ENCODE peak calls at places on chromosomes 4 and X, in eight cellular contexts. One of them, this sample, is unnamed.

GRCh38 chr4:54568184-54568583 is 89.6 kb upstream of the KIT start:
- DNase-seq in fibroblast of the aortic adventitia: peak; percentile 77
- DNase-seq in WTC11: no peak
- DNase-seq in activated CD8-positive, alpha-beta memory T cell treated with anti-CD3 and anti-CD28 coated beads, Interleukin-2, amount 50 U/mL, for 48 hours: no peak
- DNase-seq in germinal center: no peak
- DNase-seq in ureter: no peak
- DNase-seq in globus pallidus: no peak
- DNase-seq in NCI-H524: no peak
- DNase-seq in this sample: no peak

GRCh38 chr4:71184195-71184781 is 154.5 kb upstream of the SLC4A4 start:
- DNase-seq in fibroblast of the aortic adventitia: peak; percentile 79
- DNase-seq in WTC11: peak; percentile 29
- DNase-seq in activated CD8-positive, alpha-beta memory T cell treated with anti-CD3 and anti-CD28 coated beads, Interleukin-2, amount 50 U/mL, for 48 hours: no peak
- DNase-seq in germinal center: peak; percentile 58
- DNase-seq in ureter: peak; percentile 52
- DNase-seq in globus pallidus: no peak
- DNase-seq in NCI-H524: no peak
- DNase-seq in this sample: peak; percentile 83

GRCh38 chr4:123952530-123953274 is 556.1 kb downstream of the SPRY1 start:
- DNase-seq in fibroblast of the aortic adventitia: peak; percentile 72
- DNase-seq in WTC11: no peak
- DNase-seq in activated CD8-positive, alpha-beta memory T cell treated with anti-CD3 and anti-CD28 coated beads, Interleukin-2, amount 50 U/mL, for 48 hours: no peak
- DNase-seq in germinal center: no peak
- DNase-seq in ureter: no peak
- DNase-seq in globus pallidus: no peak
- DNase-seq in NCI-H524: no peak
- DNase-seq in this sample: no peak

GRCh38 chr4:74830928-74831327 is 36.6 kb upstream of the BTC start:
- DNase-seq in fibroblast of the aortic adventitia: no peak
- DNase-seq in WTC11: no peak
- DNase-seq in activated CD8-positive, alpha-beta memory T cell treated with anti-CD3 and anti-CD28 coated beads, Interleukin-2, amount 50 U/mL, for 48 hours: no peak
- DNase-seq in germinal center: no peak
- DNase-seq in ureter: no peak
- DNase-seq in globus pallidus: no peak
- DNase-seq in NCI-H524: no peak
- DNase-seq in this sample: no peak

GRCh38 chrX:111662314-111662713 is 18.7 kb upstream of the ALG13 start:
- DNase-seq in fibroblast of the aortic adventitia: no peak
- DNase-seq in WTC11: no peak
- DNase-seq in activated CD8-positive, alpha-beta memory T cell treated with anti-CD3 and anti-CD28 coated beads, Interleukin-2, amount 50 U/mL, for 48 hours: no peak
- DNase-seq in germinal center: no peak
- DNase-seq in ureter: no peak
- DNase-seq in globus pallidus: no peak
- DNase-seq in NCI-H524: no peak
- DNase-seq in this sample: no peak

GRCh38 chr4:55866973-55867574 is 13.6 kb downstream of the EXOC1 start:
- DNase-seq in fibroblast of the aortic adventitia: peak; percentile 70
- DNase-seq in WTC11: no peak
- DNase-seq in activated CD8-positive, alpha-beta memory T cell treated with anti-CD3 and anti-CD28 coated beads, Interleukin-2, amount 50 U/mL, for 48 hours: no peak
- DNase-seq in germinal center: peak; percentile 19
- DNase-seq in ureter: no peak
- DNase-seq in globus pallidus: peak; percentile 57
- DNase-seq in NCI-H524: peak; percentile 2
- DNase-seq in this sample: peak; percentile 75

GRCh38 chr4:3077796-3078195 is 3.3 kb downstream of the HTT start:
- DNase-seq in fibroblast of the aortic adventitia: no peak
- DNase-seq in WTC11: no peak
- DNase-seq in activated CD8-positive, alpha-beta memory T cell treated with anti-CD3 and anti-CD28 coated beads, Interleukin-2, amount 50 U/mL, for 48 hours: no peak
- DNase-seq in germinal center: peak; percentile 55
- DNase-seq in ureter: no peak
- DNase-seq in globus pallidus: no peak
- DNase-seq in NCI-H524: no peak
- DNase-seq in this sample: no peak

GRCh38 chr4:83686166-83686565 is 150.3 kb downstream of the GPAT3 start:
- DNase-seq in fibroblast of the aortic adventitia: no peak
- DNase-seq in WTC11: no peak
- DNase-seq in activated CD8-positive, alpha-beta memory T cell treated with anti-CD3 and anti-CD28 coated beads, Interleukin-2, amount 50 U/mL, for 48 hours: no peak
- DNase-seq in germinal center: no peak
- DNase-seq in ureter: no peak
- DNase-seq in globus pallidus: no peak
- DNase-seq in NCI-H524: no peak
- DNase-seq in this sample: no peak

GRCh38 chr4:12319765-12320164 is 891.1 kb upstream of the HS3ST1 start:
- DNase-seq in fibroblast of the aortic adventitia: peak; percentile 52
- DNase-seq in WTC11: no peak
- DNase-seq in activated CD8-positive, alpha-beta memory T cell treated with anti-CD3 and anti-CD28 coated beads, Interleukin-2, amount 50 U/mL, for 48 hours: no peak
- DNase-seq in germinal center: no peak
- DNase-seq in ureter: no peak
- DNase-seq in globus pallidus: no peak
- DNase-seq in NCI-H524: no peak
- DNase-seq in this sample: no peak

GRCh38 chr4:161320377-161320776 is 843.4 kb downstream of the FSTL5 start:
- DNase-seq in fibroblast of the aortic adventitia: no peak
- DNase-seq in WTC11: peak; percentile 24
- DNase-seq in activated CD8-positive, alpha-beta memory T cell treated with anti-CD3 and anti-CD28 coated beads, Interleukin-2, amount 50 U/mL, for 48 hours: no peak
- DNase-seq in germinal center: no peak
- DNase-seq in ureter: no peak
- DNase-seq in globus pallidus: peak; percentile 3
- DNase-seq in NCI-H524: peak; percentile 34
- DNase-seq in this sample: peak; percentile 15

GRCh38 chrX:47247206-47247998 is 14.6 kb downstream of the USP11 start:
- DNase-seq in fibroblast of the aortic adventitia: no peak
- DNase-seq in WTC11: no peak
- DNase-seq in activated CD8-positive, alpha-beta memory T cell treated with anti-CD3 and anti-CD28 coated beads, Interleukin-2, amount 50 U/mL, for 48 hours: no peak
- DNase-seq in germinal center: no peak
- DNase-seq in ureter: no peak
- DNase-seq in globus pallidus: no peak
- DNase-seq in NCI-H524: no peak
- DNase-seq in this sample: no peak

GRCh38 chr4:97317691-97318090 is 825.6 kb downstream of the STPG2 start:
- DNase-seq in fibroblast of the aortic adventitia: no peak
- DNase-seq in WTC11: no peak
- DNase-seq in activated CD8-positive, alpha-beta memory T cell treated with anti-CD3 and anti-CD28 coated beads, Interleukin-2, amount 50 U/mL, for 48 hours: no peak
- DNase-seq in germinal center: no peak
- DNase-seq in ureter: no peak
- DNase-seq in globus pallidus: no peak
- DNase-seq in NCI-H524: no peak
- DNase-seq in this sample: no peak

GRCh38 chr4:110442309-110442708 is 33.6 kb upstream of the ENPEP start:
- DNase-seq in fibroblast of the aortic adventitia: no peak
- DNase-seq in WTC11: no peak
- DNase-seq in activated CD8-positive, alpha-beta memory T cell treated with anti-CD3 and anti-CD28 coated beads, Interleukin-2, amount 50 U/mL, for 48 hours: no peak
- DNase-seq in germinal center: no peak
- DNase-seq in ureter: no peak
- DNase-seq in globus pallidus: no peak
- DNase-seq in NCI-H524: no peak
- DNase-seq in this sample: no peak

GRCh38 chr4:8501781-8502180 is 61.2 kb downstream of the TRMT44 start:
- DNase-seq in fibroblast of the aortic adventitia: no peak
- DNase-seq in WTC11: no peak
- DNase-seq in activated CD8-positive, alpha-beta memory T cell treated with anti-CD3 and anti-CD28 coated beads, Interleukin-2, amount 50 U/mL, for 48 hours: no peak
- DNase-seq in germinal center: no peak
- DNase-seq in ureter: no peak
- DNase-seq in globus pallidus: no peak
- DNase-seq in NCI-H524: no peak
- DNase-seq in this sample: no peak

GRCh38 chr4:102196221-102196620 is 149.1 kb downstream of the SLC39A8 start:
- DNase-seq in fibroblast of the aortic adventitia: peak; percentile 32
- DNase-seq in WTC11: no peak
- DNase-seq in activated CD8-positive, alpha-beta memory T cell treated with anti-CD3 and anti-CD28 coated beads, Interleukin-2, amount 50 U/mL, for 48 hours: no peak
- DNase-seq in germinal center: no peak
- DNase-seq in ureter: no peak
- DNase-seq in globus pallidus: no peak
- DNase-seq in NCI-H524: no peak
- DNase-seq in this sample: no peak

GRCh38 chr4:4880492-4880891 is 21.0 kb downstream of the MSX1 start:
- DNase-seq in fibroblast of the aortic adventitia: no peak
- DNase-seq in WTC11: no peak
- DNase-seq in activated CD8-positive, alpha-beta memory T cell treated with anti-CD3 and anti-CD28 coated beads, Interleukin-2, amount 50 U/mL, for 48 hours: no peak
- DNase-seq in germinal center: no peak
- DNase-seq in ureter: no peak
- DNase-seq in globus pallidus: no peak
- DNase-seq in NCI-H524: no peak
- DNase-seq in this sample: no peak

GRCh38 chr4:13665711-13666660 is 38.5 kb upstream of the BOD1L1 start:
- DNase-seq in fibroblast of the aortic adventitia: no peak
- DNase-seq in WTC11: no peak
- DNase-seq in activated CD8-positive, alpha-beta memory T cell treated with anti-CD3 and anti-CD28 coated beads, Interleukin-2, amount 50 U/mL, for 48 hours: no peak
- DNase-seq in germinal center: no peak
- DNase-seq in ureter: no peak
- DNase-seq in globus pallidus: no peak
- DNase-seq in NCI-H524: no peak
- DNase-seq in this sample: no peak

GRCh38 chr4:184617611-184618196 is 31.5 kb downstream of the CASP3 start:
- DNase-seq in fibroblast of the aortic adventitia: peak; percentile 84
- DNase-seq in WTC11: peak; percentile 42
- DNase-seq in activated CD8-positive, alpha-beta memory T cell treated with anti-CD3 and anti-CD28 coated beads, Interleukin-2, amount 50 U/mL, for 48 hours: no peak
- DNase-seq in germinal center: no peak
- DNase-seq in ureter: no peak
- DNase-seq in globus pallidus: no peak
- DNase-seq in NCI-H524: no peak
- DNase-seq in this sample: no peak

GRCh38 chr4:166335256-166335938 is 462.4 kb downstream of the TLL1 start:
- DNase-seq in fibroblast of the aortic adventitia: no peak
- DNase-seq in WTC11: no peak
- DNase-seq in activated CD8-positive, alpha-beta memory T cell treated with anti-CD3 and anti-CD28 coated beads, Interleukin-2, amount 50 U/mL, for 48 hours: no peak
- DNase-seq in germinal center: no peak
- DNase-seq in ureter: no peak
- DNase-seq in globus pallidus: no peak
- DNase-seq in NCI-H524: no peak
- DNase-seq in this sample: no peak

GRCh38 chr4:86014599-86014998 is 345.3 kb downstream of the MAPK10 start:
- DNase-seq in fibroblast of the aortic adventitia: no peak
- DNase-seq in WTC11: peak; percentile 34
- DNase-seq in activated CD8-positive, alpha-beta memory T cell treated with anti-CD3 and anti-CD28 coated beads, Interleukin-2, amount 50 U/mL, for 48 hours: no peak
- DNase-seq in germinal center: peak; percentile 15
- DNase-seq in ureter: no peak
- DNase-seq in globus pallidus: no peak
- DNase-seq in NCI-H524: no peak
- DNase-seq in this sample: no peak

GRCh38 chrX:134377537-134377936 is 82.4 kb upstream of the HPRT1 start:
- DNase-seq in fibroblast of the aortic adventitia: peak; percentile 62
- DNase-seq in WTC11: no peak
- DNase-seq in activated CD8-positive, alpha-beta memory T cell treated with anti-CD3 and anti-CD28 coated beads, Interleukin-2, amount 50 U/mL, for 48 hours: no peak
- DNase-seq in germinal center: no peak
- DNase-seq in ureter: no peak
- DNase-seq in globus pallidus: no peak
- DNase-seq in NCI-H524: peak; percentile 22
- DNase-seq in this sample: peak; percentile 55

GRCh38 chr4:159269956-159270355 is 167.1 kb downstream of the RAPGEF2 start:
- DNase-seq in fibroblast of the aortic adventitia: no peak
- DNase-seq in WTC11: no peak
- DNase-seq in activated CD8-positive, alpha-beta memory T cell treated with anti-CD3 and anti-CD28 coated beads, Interleukin-2, amount 50 U/mL, for 48 hours: no peak
- DNase-seq in germinal center: no peak
- DNase-seq in ureter: no peak
- DNase-seq in globus pallidus: peak; percentile 63
- DNase-seq in NCI-H524: no peak
- DNase-seq in this sample: peak; percentile 81

GRCh38 chrX:12789976-12790375 is 1.2 kb upstream of the PRPS2 start:
- DNase-seq in fibroblast of the aortic adventitia: peak; percentile 49
- DNase-seq in WTC11: no peak
- DNase-seq in activated CD8-positive, alpha-beta memory T cell treated with anti-CD3 and anti-CD28 coated beads, Interleukin-2, amount 50 U/mL, for 48 hours: no peak
- DNase-seq in germinal center: no peak
- DNase-seq in ureter: no peak
- DNase-seq in globus pallidus: peak; percentile 50
- DNase-seq in NCI-H524: no peak
- DNase-seq in this sample: peak; percentile 65

GRCh38 chr4:122588453-122589238 is 32.2 kb downstream of the IL21 start:
- DNase-seq in fibroblast of the aortic adventitia: peak; percentile 40
- DNase-seq in WTC11: no peak
- DNase-seq in activated CD8-positive, alpha-beta memory T cell treated with anti-CD3 and anti-CD28 coated beads, Interleukin-2, amount 50 U/mL, for 48 hours: no peak
- DNase-seq in germinal center: peak; percentile 21
- DNase-seq in ureter: no peak
- DNase-seq in globus pallidus: no peak
- DNase-seq in NCI-H524: no peak
- DNase-seq in this sample: peak; percentile 36

GRCh38 chr4:26272654-26273307 is 48.0 kb upstream of the RBPJ start:
- DNase-seq in fibroblast of the aortic adventitia: no peak
- DNase-seq in WTC11: no peak
- DNase-seq in activated CD8-positive, alpha-beta memory T cell treated with anti-CD3 and anti-CD28 coated beads, Interleukin-2, amount 50 U/mL, for 48 hours: no peak
- DNase-seq in germinal center: no peak
- DNase-seq in ureter: no peak
- DNase-seq in globus pallidus: no peak
- DNase-seq in NCI-H524: no peak
- DNase-seq in this sample: peak; percentile 35

GRCh38 chr4:169238445-169238844 is 32.3 kb downstream of the SH3RF1 start:
- DNase-seq in fibroblast of the aortic adventitia: peak; percentile 59
- DNase-seq in WTC11: no peak
- DNase-seq in activated CD8-positive, alpha-beta memory T cell treated with anti-CD3 and anti-CD28 coated beads, Interleukin-2, amount 50 U/mL, for 48 hours: no peak
- DNase-seq in germinal center: no peak
- DNase-seq in ureter: no peak
- DNase-seq in globus pallidus: no peak
- DNase-seq in NCI-H524: no peak
- DNase-seq in this sample: no peak

GRCh38 chr4:179145746-179146530 is 1703.7 kb upstream of the AGA start:
- DNase-seq in fibroblast of the aortic adventitia: no peak
- DNase-seq in WTC11: no peak
- DNase-seq in activated CD8-positive, alpha-beta memory T cell treated with anti-CD3 and anti-CD28 coated beads, Interleukin-2, amount 50 U/mL, for 48 hours: no peak
- DNase-seq in germinal center: no peak
- DNase-seq in ureter: no peak
- DNase-seq in globus pallidus: no peak
- DNase-seq in NCI-H524: no peak
- DNase-seq in this sample: no peak

GRCh38 chr4:5247735-5248134 is 196.5 kb downstream of the STK32B start:
- DNase-seq in fibroblast of the aortic adventitia: no peak
- DNase-seq in WTC11: no peak
- DNase-seq in activated CD8-positive, alpha-beta memory T cell treated with anti-CD3 and anti-CD28 coated beads, Interleukin-2, amount 50 U/mL, for 48 hours: no peak
- DNase-seq in germinal center: no peak
- DNase-seq in ureter: no peak
- DNase-seq in globus pallidus: no peak
- DNase-seq in NCI-H524: no peak
- DNase-seq in this sample: no peak

GRCh38 chrX:80022363-80023031 is 7.9 kb downstream of the TBX22 start:
- DNase-seq in fibroblast of the aortic adventitia: no peak
- DNase-seq in WTC11: peak; percentile 24
- DNase-seq in activated CD8-positive, alpha-beta memory T cell treated with anti-CD3 and anti-CD28 coated beads, Interleukin-2, amount 50 U/mL, for 48 hours: no peak
- DNase-seq in germinal center: no peak
- DNase-seq in ureter: no peak
- DNase-seq in globus pallidus: no peak
- DNase-seq in NCI-H524: no peak
- DNase-seq in this sample: no peak

GRCh38 chr4:184475096-184475461 is 729 bp upstream of the IRF2 start:
- DNase-seq in fibroblast of the aortic adventitia: peak; percentile 66
- DNase-seq in WTC11: peak; percentile 31
- DNase-seq in activated CD8-positive, alpha-beta memory T cell treated with anti-CD3 and anti-CD28 coated beads, Interleukin-2, amount 50 U/mL, for 48 hours: peak; percentile 81
- DNase-seq in germinal center: peak; percentile 59
- DNase-seq in ureter: peak; percentile 70
- DNase-seq in globus pallidus: peak; percentile 64
- DNase-seq in NCI-H524: no peak
- DNase-seq in this sample: no peak

This sample was measured in pons.